ENCODE peak calls at places on chromosome 15, in four cellular contexts. F, B, N and S are unnamed samples.

GRCh38 chr15:57183041-57183440 is 193.3 kb upstream of the CGNL1 start:
- DNase-seq in F (peak), B (no peak), N (no peak), S (peak)

GRCh38 chr15:26891448-26891881 is 24.6 kb downstream of the GABRA5 start:
- DNase-seq in F (peak), B (no peak), N (peak), S (peak)

GRCh38 chr15:56537881-56538280 is 72.9 kb upstream of the MNS1 start:
- DNase-seq in F (peak), B (no peak), N (no peak), S (no peak)

GRCh38 chr15:101610628-101611000 is 41.6 kb downstream of the TM2D3 start:
- DNase-seq in F (no peak), B (no peak), N (no peak), S (no peak)

GRCh38 chr15:79172801-79173460 is 82.4 kb upstream of the RASGRF1 start:
- DNase-seq in F (no peak), B (no peak), N (no peak), S (no peak)

GRCh38 chr15:31353931-31354330 is 27.3 kb downstream of the KLF13 start:
- DNase-seq in F (no peak), B (no peak), N (no peak), S (no peak)

GRCh38 chr15:52309154-52309548 is 13.5 kb upstream of the MYO5C start:
- DNase-seq in F (peak), B (no peak), N (no peak), S (no peak)

GRCh38 chr15:73325191-73325980 is 43.4 kb downstream of the HCN4 start:
- DNase-seq in F (no peak), B (no peak), N (no peak), S (no peak)

GRCh38 chr15:73515520-73515919 is 72.6 kb downstream of the REC114 start:
- DNase-seq in F (no peak), B (no peak), N (no peak), S (no peak)

GRCh38 chr15:100094127-100094510 is 247.7 kb downstream of the ADAMTS17 start:
- DNase-seq in F (no peak), B (no peak), N (no peak), S (no peak)

GRCh38 chr15:88246081-88246480 is 10.5 kb downstream of the NTRK3 start:
- DNase-seq in F (no peak), B (no peak), N (no peak), S (no peak)

GRCh38 chr15:67828969-67829646 is 3.8 kb downstream of the SKOR1 start:
- DNase-seq in F (no peak), B (no peak), N (no peak), S (no peak)

GRCh38 chr15:55289011-55289572 is 521 bp downstream of the RAB27A start:
- DNase-seq in F (peak), B (peak), N (peak), S (no peak)

GRCh38 chr15:48016865-48017264 is 103.9 kb upstream of the SLC24A5 start:
- DNase-seq in F (no peak), B (no peak), N (no peak), S (no peak)

GRCh38 chr15:70291295-70291694 is 193.6 kb upstream of the TLE3 start:
- DNase-seq in F (no peak), B (no peak), N (no peak), S (no peak)

GRCh38 chr15:31081568-31082250 is 19.8 kb downstream of the TRPM1 start:
- DNase-seq in F (no peak), B (no peak), N (no peak), S (no peak)

DNA sequence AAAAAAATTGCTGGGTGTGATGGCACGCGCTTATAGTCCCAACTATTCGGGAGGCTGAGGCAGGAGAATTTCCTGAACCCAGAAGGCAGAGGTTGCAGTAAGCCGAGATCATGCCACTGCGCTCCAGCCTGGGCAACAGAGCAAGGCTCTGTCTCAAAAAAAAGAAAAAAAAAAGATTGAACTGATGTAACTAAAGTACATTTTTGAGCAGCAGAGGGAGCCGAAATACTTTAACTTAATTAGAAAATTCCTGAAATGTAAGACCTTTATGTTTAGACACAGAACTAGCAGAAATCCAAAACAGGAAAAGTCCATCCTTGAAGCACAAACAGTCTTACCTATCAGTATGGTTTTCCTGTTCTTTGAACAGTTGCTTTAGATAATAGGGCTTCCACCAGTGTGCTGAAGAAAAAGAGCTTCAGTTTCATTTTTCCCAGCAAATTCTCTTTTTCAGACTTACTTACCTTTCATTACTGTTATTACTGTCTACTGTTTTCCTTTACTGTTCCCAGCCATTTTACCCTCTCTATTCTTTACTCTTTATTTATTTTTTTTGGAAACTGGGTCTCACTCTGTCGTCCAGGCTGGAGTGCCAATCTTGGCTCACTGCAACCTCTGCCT is 33.4 kb upstream of the ZNF609 start:
- DNase-seq in F (peak), B (no peak), N (no peak), S (peak)
- TF ChIP-seq CTCF in F (peak), B (peak), N (no peak), S (no peak)

GRCh38 chr15:75904241-75904631 is 558 bp downstream of the FBXO22 start:
- DNase-seq in F (peak), B (no peak), N (peak), S (no peak)
- TF ChIP-seq CTCF in F (no peak), B (no peak), N (no peak), S (no peak)

GRCh38 chr15:96403071-96403470 is 72.6 kb downstream of the NR2F2 start:
- DNase-seq in F (no peak), B (no peak), N (no peak), S (no peak)
- TF ChIP-seq CTCF in F (no peak), B (no peak), N (no peak), S (no peak)

DNA sequence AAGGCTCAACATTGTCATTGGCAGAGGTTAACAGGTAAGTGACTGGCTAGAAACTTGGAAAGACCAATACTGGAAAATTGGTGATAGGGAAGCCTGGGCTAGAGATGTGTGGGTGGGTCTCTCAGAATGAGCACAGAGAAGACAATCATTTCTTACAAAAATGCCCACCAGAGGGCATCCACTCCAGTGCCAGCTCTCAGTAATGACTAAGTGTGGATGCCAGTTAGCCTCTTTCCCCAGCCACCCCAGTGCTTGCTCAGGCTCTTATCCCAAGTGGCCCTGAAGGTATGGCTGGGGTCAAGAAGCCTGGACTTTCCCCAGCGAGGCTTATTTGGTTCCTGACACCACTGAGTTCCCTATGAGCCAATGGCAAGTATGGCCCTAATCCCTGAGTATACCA is 115.9 kb upstream of the ST8SIA2 start:
- DNase-seq in F (peak), B (no peak), N (peak), S (peak)
- TF ChIP-seq CTCF in F (no peak), B (peak), N (peak), S (peak)

GRCh38 chr15:85761635-85762034 is 33.1 kb downstream of the KLHL25 start:
- DNase-seq in F (peak), B (no peak), N (peak), S (peak)

GRCh38 chr15:85762039-85762755 is 32.5 kb downstream of the KLHL25 start:
- DNase-seq in F (no peak), B (no peak), N (no peak), S (no peak)

GRCh38 chr15:85760049-85760448 is 34.7 kb downstream of the KLHL25 start:
- DNase-seq in F (no peak), B (no peak), N (no peak), S (no peak)

GRCh38 chr15:85759391-85759790 is 35.3 kb downstream of the KLHL25 start:
- DNase-seq in F (no peak), B (no peak), N (no peak), S (no peak)

GRCh38 chr15:85760531-85761371 is 34.0 kb downstream of the KLHL25 start:
- DNase-seq in F (no peak), B (no peak), N (no peak), S (no peak)
- TF ChIP-seq CTCF in F (no peak), B (peak), N (no peak), S (no peak)

GRCh38 chr15:29127506-29128430 is 141.9 kb downstream of the NSMCE3 start:
- DNase-seq in F (no peak), B (no peak), N (no peak), S (no peak)

GRCh38 chr15:29125382-29126207 is 144.0 kb downstream of the NSMCE3 start:
- DNase-seq in F (no peak), B (no peak), N (no peak), S (no peak)

GRCh38 chr15:29128671-29129070 is 141.0 kb downstream of the NSMCE3 start:
- DNase-seq in F (no peak), B (no peak), N (no peak), S (no peak)

GRCh38 chr15:29126208-29126536 is 143.4 kb downstream of the NSMCE3 start:
- DNase-seq in F (no peak), B (no peak), N (no peak), S (no peak)

DNA sequence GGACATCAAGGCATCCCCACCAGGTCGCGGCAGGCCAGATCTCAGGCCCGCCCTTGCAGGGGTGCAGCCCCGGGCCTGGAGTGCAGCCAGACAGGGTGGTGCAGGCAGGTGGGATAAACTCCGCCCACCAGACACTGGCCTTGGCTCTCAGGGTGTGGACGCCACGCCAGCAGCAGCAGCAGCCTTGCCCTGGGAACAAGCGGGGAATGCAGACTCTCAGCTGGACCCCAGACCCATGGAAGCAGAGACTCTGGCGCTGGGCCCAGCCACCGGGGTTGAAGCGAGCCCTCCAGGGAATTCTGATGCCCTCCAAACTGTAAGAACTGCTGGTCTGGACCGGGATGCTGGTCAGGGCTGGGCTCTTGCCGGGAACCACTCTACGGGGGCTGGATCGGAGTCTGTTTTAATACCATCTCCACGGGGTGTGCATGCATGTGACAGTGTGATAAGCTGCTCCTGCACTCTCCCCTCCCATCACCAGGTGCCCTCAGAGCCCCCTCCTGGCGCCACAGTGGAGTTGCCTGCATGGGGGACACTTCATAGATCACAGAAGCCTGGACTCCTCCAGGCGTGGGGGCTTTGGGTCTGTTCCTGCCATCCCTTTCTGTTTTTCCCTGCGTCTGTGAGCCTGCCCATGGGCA is 142.7 kb downstream of the NSMCE3 start:
- DNase-seq in F (no peak), B (no peak), N (no peak), S (no peak)
- TF ChIP-seq CTCF in F (no peak), B (no peak), N (no peak), S (peak)